ENCODE peak calls at places on chromosome 14, in six cellular contexts. One of them, this sample, is unnamed.

GRCh38 chr14:53167602-53168328 is 14.6 kb upstream of the DDHD1 start:
- DNase-seq in IMR-90: peak
- DNase-seq in lower lobe of right lung: no peak
- DNase-seq in lung: no peak
- DNase-seq in left ventricle myocardium inferior: no peak
- DNase-seq in esophagus squamous epithelium: no peak
- DNase-seq in this sample: no peak

GRCh38 chr14:94769413-94770250 is at the start of gene GSC:
- DNase-seq in IMR-90: peak
- DNase-seq in lower lobe of right lung: no peak
- DNase-seq in lung: no peak
- DNase-seq in left ventricle myocardium inferior: peak
- DNase-seq in esophagus squamous epithelium: no peak
- DNase-seq in this sample: no peak

GRCh38 chr14:95097385-95097784 is 59.9 kb downstream of the DICER1 start:
- DNase-seq in IMR-90: peak
- DNase-seq in lower lobe of right lung: no peak
- DNase-seq in lung: no peak
- DNase-seq in left ventricle myocardium inferior: no peak
- DNase-seq in esophagus squamous epithelium: no peak
- DNase-seq in this sample: no peak

GRCh38 chr14:42884100-42884499 is 1277.4 kb downstream of the LRFN5 start:
- DNase-seq in IMR-90: peak
- DNase-seq in lower lobe of right lung: no peak
- DNase-seq in lung: no peak
- DNase-seq in left ventricle myocardium inferior: no peak
- DNase-seq in esophagus squamous epithelium: no peak
- DNase-seq in this sample: no peak

GRCh38 chr14:102622262-102622885 is 29.9 kb downstream of the RCOR1 start:
- DNase-seq in IMR-90: no peak
- DNase-seq in lower lobe of right lung: no peak
- DNase-seq in lung: no peak
- DNase-seq in left ventricle myocardium inferior: no peak
- DNase-seq in esophagus squamous epithelium: no peak
- DNase-seq in this sample: no peak

GRCh38 chr14:63578300-63578699 is 35.1 kb upstream of the PPP2R5E start:
- DNase-seq in IMR-90: peak
- DNase-seq in lower lobe of right lung: no peak
- DNase-seq in lung: no peak
- DNase-seq in left ventricle myocardium inferior: no peak
- DNase-seq in esophagus squamous epithelium: no peak
- DNase-seq in this sample: no peak

GRCh38 chr14:69616408-69616773 is 5.0 kb downstream of the SUSD6 start:
- DNase-seq in IMR-90: no peak
- DNase-seq in lower lobe of right lung: no peak
- DNase-seq in lung: no peak
- DNase-seq in left ventricle myocardium inferior: no peak
- DNase-seq in esophagus squamous epithelium: no peak
- DNase-seq in this sample: no peak

GRCh38 chr14:79248771-79249170 is 962.5 kb downstream of the DIO2 start:
- DNase-seq in IMR-90: no peak
- DNase-seq in lower lobe of right lung: no peak
- DNase-seq in lung: no peak
- DNase-seq in left ventricle myocardium inferior: no peak
- DNase-seq in esophagus squamous epithelium: no peak
- DNase-seq in this sample: no peak

GRCh38 chr14:65849558-65849957 is 437.0 kb downstream of the FUT8 start:
- DNase-seq in IMR-90: no peak
- DNase-seq in lower lobe of right lung: no peak
- DNase-seq in lung: no peak
- DNase-seq in left ventricle myocardium inferior: no peak
- DNase-seq in esophagus squamous epithelium: no peak
- DNase-seq in this sample: no peak

GRCh38 chr14:59630281-59630963 is 53.8 kb upstream of the CCDC175 start:
- DNase-seq in IMR-90: no peak
- DNase-seq in lower lobe of right lung: peak
- DNase-seq in lung: no peak
- DNase-seq in left ventricle myocardium inferior: no peak
- DNase-seq in esophagus squamous epithelium: no peak
- DNase-seq in this sample: no peak

GRCh38 chr14:68109132-68109531 is 289.6 kb downstream of the RAD51B start:
- DNase-seq in IMR-90: peak
- DNase-seq in lower lobe of right lung: no peak
- DNase-seq in lung: no peak
- DNase-seq in left ventricle myocardium inferior: no peak
- DNase-seq in esophagus squamous epithelium: no peak
- DNase-seq in this sample: no peak

GRCh38 chr14:24042733-24043132 is 9.1 kb upstream of the CARMIL3 start:
- DNase-seq in IMR-90: no peak
- DNase-seq in lower lobe of right lung: no peak
- DNase-seq in lung: no peak
- DNase-seq in left ventricle myocardium inferior: no peak
- DNase-seq in esophagus squamous epithelium: no peak
- DNase-seq in this sample: no peak

GRCh38 chr14:61623927-61624326 is 71.4 kb upstream of the HIF1A start:
- DNase-seq in IMR-90: peak
- DNase-seq in lower lobe of right lung: no peak
- DNase-seq in lung: no peak
- DNase-seq in left ventricle myocardium inferior: no peak
- DNase-seq in esophagus squamous epithelium: no peak
- DNase-seq in this sample: no peak

GRCh38 chr14:52267501-52268190 is at the start of gene PTGDR:
- DNase-seq in IMR-90: no peak
- DNase-seq in lower lobe of right lung: peak
- DNase-seq in lung: no peak
- DNase-seq in left ventricle myocardium inferior: peak
- DNase-seq in esophagus squamous epithelium: no peak
- DNase-seq in this sample: no peak

GRCh38 chr14:85531594-85532391 is 1.8 kb downstream of the FLRT2 start:
- DNase-seq in IMR-90: peak
- DNase-seq in lower lobe of right lung: peak
- DNase-seq in lung: peak
- DNase-seq in left ventricle myocardium inferior: peak
- DNase-seq in esophagus squamous epithelium: no peak
- DNase-seq in this sample: no peak

GRCh38 chr14:105055334-105055733 is 9.9 kb downstream of the GPR132 start:
- DNase-seq in IMR-90: no peak
- DNase-seq in lower lobe of right lung: no peak
- DNase-seq in lung: no peak
- DNase-seq in left ventricle myocardium inferior: no peak
- DNase-seq in esophagus squamous epithelium: no peak
- DNase-seq in this sample: no peak
- H3K27ac ChIP-seq in IMR-90: no peak
- H3K27ac ChIP-seq in lower lobe of right lung: no peak
- H3K27ac ChIP-seq in lung: no peak
- H3K27ac ChIP-seq in left ventricle myocardium inferior: no peak
- H3K27ac ChIP-seq in esophagus squamous epithelium: no peak
- H3K27ac ChIP-seq in this sample: no peak

DNA sequence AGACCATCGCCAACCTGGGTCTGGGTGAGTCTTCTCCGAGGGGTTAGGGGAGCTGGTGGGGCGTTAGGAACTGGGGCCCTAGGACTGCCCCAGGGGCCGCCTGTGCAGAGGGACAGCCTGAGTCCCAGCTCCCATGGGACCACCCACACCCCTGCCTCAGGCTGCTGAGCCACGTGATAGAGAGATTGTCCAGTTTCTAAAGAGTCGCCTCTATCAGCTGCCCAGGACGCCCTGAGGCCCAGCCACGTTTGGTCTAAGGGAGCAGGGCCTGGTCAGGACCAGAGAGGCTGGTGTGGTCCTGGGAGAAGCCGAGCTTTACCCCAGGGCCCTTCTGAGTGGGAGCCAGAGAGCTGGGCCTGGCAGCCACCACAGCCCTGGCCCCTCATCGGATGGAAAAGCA is 107.1 kb downstream of the LGMN start:
- DNase-seq in IMR-90: no peak
- DNase-seq in lower lobe of right lung: no peak
- DNase-seq in lung: no peak
- DNase-seq in left ventricle myocardium inferior: no peak
- DNase-seq in esophagus squamous epithelium: no peak
- DNase-seq in this sample: no peak
- H3K4me3 ChIP-seq in IMR-90: no peak
- H3K4me3 ChIP-seq in lower lobe of right lung: no peak
- H3K4me3 ChIP-seq in lung: no peak
- H3K4me3 ChIP-seq in left ventricle myocardium inferior: no peak
- H3K4me3 ChIP-seq in esophagus squamous epithelium: no peak
- H3K4me3 ChIP-seq in this sample: no peak

DNA sequence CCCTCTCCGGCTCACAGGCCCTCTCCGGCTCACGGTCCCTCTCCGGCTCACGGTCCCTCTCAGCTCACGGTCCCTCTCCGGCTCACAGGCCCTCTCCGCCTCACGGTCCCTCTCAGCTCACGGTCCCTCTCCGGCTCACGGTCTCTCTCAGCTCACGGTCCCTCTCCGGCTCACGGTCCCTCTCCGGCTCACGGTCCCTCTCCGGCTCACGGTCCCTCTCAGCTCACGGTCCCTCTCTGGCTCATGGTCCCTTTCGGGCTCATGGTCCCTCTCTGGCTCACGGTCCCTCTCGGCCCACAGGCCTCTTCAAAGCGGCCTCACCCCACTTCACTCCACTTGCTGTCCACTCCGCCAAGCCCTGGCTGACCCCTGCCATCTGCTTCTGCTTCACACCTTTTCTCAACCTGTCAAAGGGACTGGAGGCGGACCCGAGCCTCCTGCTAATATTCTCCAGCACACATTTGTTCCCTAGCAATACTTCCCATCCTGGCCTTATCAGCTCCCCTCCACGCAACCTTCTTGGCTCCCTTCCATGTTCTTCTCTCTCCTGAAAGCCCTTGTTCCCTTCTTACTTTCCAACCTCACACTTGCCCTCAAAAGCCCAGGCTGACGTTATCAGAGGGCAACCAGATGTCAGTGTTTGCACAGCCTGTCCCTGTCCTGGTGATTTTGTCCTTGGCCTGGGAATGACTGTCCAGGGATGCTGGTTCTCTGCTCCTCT is 176.7 kb downstream of the CALM1 start:
- DNase-seq in IMR-90: no peak
- DNase-seq in lower lobe of right lung: no peak
- DNase-seq in lung: no peak
- DNase-seq in left ventricle myocardium inferior: no peak
- DNase-seq in esophagus squamous epithelium: no peak
- DNase-seq in this sample: no peak
- H3K27ac ChIP-seq in IMR-90: no peak
- H3K27ac ChIP-seq in lower lobe of right lung: no peak
- H3K27ac ChIP-seq in lung: no peak
- H3K27ac ChIP-seq in left ventricle myocardium inferior: peak
- H3K27ac ChIP-seq in esophagus squamous epithelium: no peak
- H3K27ac ChIP-seq in this sample: no peak

GRCh38 chr14:75430106-75430505 is 2.3 kb downstream of the JDP2 start:
- DNase-seq in IMR-90: peak
- DNase-seq in lower lobe of right lung: peak
- DNase-seq in lung: peak
- DNase-seq in left ventricle myocardium inferior: no peak
- DNase-seq in esophagus squamous epithelium: no peak
- DNase-seq in this sample: no peak
- H3K4me3 ChIP-seq in IMR-90: peak
- H3K4me3 ChIP-seq in lower lobe of right lung: peak
- H3K4me3 ChIP-seq in lung: peak
- H3K4me3 ChIP-seq in left ventricle myocardium inferior: peak
- H3K4me3 ChIP-seq in esophagus squamous epithelium: peak
- H3K4me3 ChIP-seq in this sample: peak

DNA sequence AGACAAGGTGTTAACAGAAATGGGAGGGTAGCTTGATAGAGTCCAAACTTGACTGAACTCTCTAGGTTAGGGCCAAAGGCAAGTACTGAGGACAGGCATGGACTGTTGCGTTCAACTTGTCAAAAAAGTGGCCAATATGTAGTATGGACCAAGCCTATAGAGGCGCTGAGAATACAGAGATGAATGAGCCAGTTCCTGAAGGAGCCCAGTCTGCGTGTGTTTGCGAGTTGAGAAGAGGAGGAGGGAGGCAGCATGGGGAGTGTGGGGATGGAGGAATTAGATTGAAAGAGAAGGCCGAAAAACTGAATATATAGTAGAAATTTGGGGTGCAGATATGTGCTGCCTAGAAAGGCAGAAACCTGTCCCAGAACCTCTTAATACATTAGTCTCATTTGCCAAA is 412.4 kb downstream of the PCNX1 start:
- DNase-seq in IMR-90: peak
- DNase-seq in lower lobe of right lung: no peak
- DNase-seq in lung: no peak
- DNase-seq in left ventricle myocardium inferior: no peak
- DNase-seq in esophagus squamous epithelium: no peak
- DNase-seq in this sample: no peak
- H3K27ac ChIP-seq in IMR-90: no peak
- H3K27ac ChIP-seq in lower lobe of right lung: peak
- H3K27ac ChIP-seq in lung: no peak
- H3K27ac ChIP-seq in left ventricle myocardium inferior: peak
- H3K27ac ChIP-seq in esophagus squamous epithelium: peak
- H3K27ac ChIP-seq in this sample: peak

GRCh38 chr14:104341532-104342434 is 203.4 kb downstream of the KIF26A start:
- DNase-seq in IMR-90: no peak
- DNase-seq in lower lobe of right lung: peak
- DNase-seq in lung: no peak
- DNase-seq in left ventricle myocardium inferior: no peak
- DNase-seq in esophagus squamous epithelium: no peak
- DNase-seq in this sample: no peak
- H3K4me3 ChIP-seq in IMR-90: no peak
- H3K4me3 ChIP-seq in lower lobe of right lung: no peak
- H3K4me3 ChIP-seq in lung: no peak
- H3K4me3 ChIP-seq in left ventricle myocardium inferior: no peak
- H3K4me3 ChIP-seq in esophagus squamous epithelium: no peak
- H3K4me3 ChIP-seq in this sample: no peak